ENCODE peak calls at places on chromosomes 2 and 18, in seven cellular contexts. L is iris pigment epithelial cell, B is kidney epithelial cell, Y is mesenteric fat pad, J is AML-193, X is Panc1, I is HT-29. K is an unnamed sample.

GRCh38 chr18:76983613-76984051 is 149.0 kb downstream of the MBP start:
- DNase-seq in L (no peak), B (no peak), Y (no peak), J (no peak), X (no peak), I (no peak), K (no peak)

GRCh38 chr2:84888401-84889276 is 7.8 kb upstream of the TRABD2A start:
- DNase-seq in L (peak; percentile 83), B (no peak), Y (no peak), J (peak; percentile 95), X (no peak), I (no peak), K (peak; percentile 81)

GRCh38 chr18:23105581-23106219 is 29.6 kb upstream of the CABLES1 start:
- DNase-seq in L (no peak), B (no peak), Y (no peak), J (no peak), X (no peak), I (peak; percentile 76), K (no peak)

GRCh38 chr2:138298900-138299299 is 202.7 kb upstream of the SPOPL start:
- DNase-seq in L (no peak), B (no peak), Y (no peak), J (no peak), X (no peak), I (no peak), K (no peak)

GRCh38 chr2:192072261-192072660 is 122.5 kb downstream of the TMEFF2 start:
- DNase-seq in L (no peak), B (no peak), Y (no peak), J (no peak), X (no peak), I (no peak), K (no peak)

GRCh38 chr18:8705280-8705940 is at the start of gene MTCL1:
- DNase-seq in L (peak; percentile 69), B (no peak), Y (no peak), J (peak; percentile 48), X (no peak), I (peak; percentile 69), K (peak; percentile 30)

GRCh38 chr18:48826806-48827205 is 124.0 kb downstream of the SMAD7 start:
- DNase-seq in L (no peak), B (no peak), Y (peak; percentile 47), J (no peak), X (no peak), I (no peak), K (peak; percentile 6)

GRCh38 chr2:33681333-33681732 is 82.2 kb upstream of the FAM98A start:
- DNase-seq in L (no peak), B (no peak), Y (no peak), J (no peak), X (no peak), I (peak; percentile 8), K (no peak)

GRCh38 chr2:149365826-149366583 is 35.6 kb downstream of the LYPD6 start:
- DNase-seq in L (peak; percentile 31), B (peak; percentile 47), Y (no peak), J (no peak), X (no peak), I (peak; percentile 83), K (no peak)

GRCh38 chr2:47029737-47030524 is 114.3 kb upstream of the MCFD2 start:
- DNase-seq in L (peak; percentile 53), B (no peak), Y (no peak), J (no peak), X (no peak), I (peak; percentile 89), K (no peak)

GRCh38 chr2:168611896-168612650 is 156.0 kb downstream of the CERS6 start:
- DNase-seq in L (peak; percentile 28), B (no peak), Y (no peak), J (no peak), X (no peak), I (no peak), K (no peak)

GRCh38 chr2:190469770-190470169 is 61.6 kb downstream of the MFSD6 start:
- DNase-seq in L (peak; percentile 54), B (peak; percentile 42), Y (no peak), J (peak; percentile 5), X (no peak), I (peak; percentile 82), K (no peak)

GRCh38 chr2:20139828-20140227 is 85.1 kb downstream of the SDC1 start:
- DNase-seq in L (no peak), B (no peak), Y (no peak), J (no peak), X (no peak), I (no peak), K (no peak)

GRCh38 chr2:227325824-227326195 is 759 bp downstream of the MFF start:
- DNase-seq in L (peak; percentile 50), B (no peak), Y (no peak), J (no peak), X (no peak), I (no peak), K (no peak)

GRCh38 chr18:41331661-41332060 is 623.4 kb upstream of the PIK3C3 start:
- DNase-seq in L (no peak), B (no peak), Y (no peak), J (no peak), X (no peak), I (no peak), K (no peak)

GRCh38 chr2:28979041-28979440 is 2.1 kb upstream of the TOGARAM2 start:
- DNase-seq in L (no peak), B (peak; percentile 10), Y (no peak), J (no peak), X (no peak), I (no peak), K (no peak)

GRCh38 chr18:48803518-48803917 is 147.2 kb downstream of the SMAD7 start:
- DNase-seq in L (no peak), B (no peak), Y (peak; percentile 57), J (no peak), X (no peak), I (no peak), K (no peak)

GRCh38 chr2:169845016-169845415 is 17.8 kb downstream of the UBR3 start:
- DNase-seq in L (peak; percentile 31), B (no peak), Y (no peak), J (no peak), X (no peak), I (no peak), K (no peak)

GRCh38 chr2:26245231-26245732 is 543 bp downstream of the HADHB start:
- DNase-seq in L (peak; percentile 49), B (no peak), Y (no peak), J (peak; percentile 40), X (no peak), I (peak; percentile 55), K (peak; percentile 67)

GRCh38 chr2:7612969-7613368 is 695.8 kb downstream of the RNF144A start:
- DNase-seq in L (peak; percentile 15), B (peak; percentile 18), Y (no peak), J (no peak), X (no peak), I (no peak), K (no peak)

GRCh38 chr2:190408538-190409271 is 550 bp downstream of the MFSD6 start:
- DNase-seq in L (peak; percentile 9), B (no peak), Y (no peak), J (peak; percentile 10), X (no peak), I (peak; percentile 77), K (peak; percentile 81)

GRCh38 chr2:236309669-236310029 is 45.4 kb upstream of the ASB18 start:
- DNase-seq in L (peak; percentile 11), B (no peak), Y (no peak), J (no peak), X (peak; percentile 5), I (peak; percentile 29), K (no peak)

GRCh38 chr2:37324786-37325624 is at the start of gene PRKD3:
- DNase-seq in L (peak; percentile 45), B (no peak), Y (peak; percentile 92), J (no peak), X (no peak), I (peak; percentile 57), K (peak; percentile 63)

GRCh38 chr2:178194600-178195389 is 483 bp downstream of the OSBPL6 start:
- DNase-seq in L (peak; percentile 60), B (no peak), Y (no peak), J (no peak), X (no peak), I (no peak), K (peak; percentile 22)

GRCh38 chr2:195202163-195202845 is 454.7 kb upstream of the SLC39A10 start:
- DNase-seq in L (peak; percentile 50), B (no peak), Y (no peak), J (no peak), X (no peak), I (no peak), K (peak; percentile 62)

GRCh38 chr2:119734051-119734450 is 25.7 kb upstream of the PTPN4 start:
- DNase-seq in L (no peak), B (no peak), Y (peak; percentile 76), J (no peak), X (no peak), I (no peak), K (no peak)

GRCh38 chr2:127128508-127128907 is 21.6 kb upstream of the BIN1 start:
- DNase-seq in L (no peak), B (no peak), Y (no peak), J (no peak), X (no peak), I (peak; percentile 86), K (no peak)

GRCh38 chr2:126527836-126528490 is 128.0 kb upstream of the GYPC start:
- DNase-seq in L (peak; percentile 44), B (no peak), Y (no peak), J (peak; percentile 42), X (peak; percentile 18), I (peak; percentile 52), K (peak; percentile 81)

GRCh38 chr2:230244211-230244610 is 18.7 kb downstream of the SP140 start:
- DNase-seq in L (peak; percentile 28), B (no peak), Y (no peak), J (no peak), X (no peak), I (no peak), K (no peak)

GRCh38 chr2:75560022-75560767 is 544 bp downstream of the EVA1A start:
- DNase-seq in L (peak; percentile 40), B (no peak), Y (no peak), J (no peak), X (no peak), I (no peak), K (peak; percentile 23)

GRCh38 chr2:168912466-168913170 is 11.5 kb downstream of the G6PC2 start:
- DNase-seq in L (peak; percentile 16), B (no peak), Y (no peak), J (peak; percentile 21), X (no peak), I (no peak), K (no peak)

GRCh38 chr2:158232476-158232875 is 130.8 kb downstream of the UPP2 start:
- DNase-seq in L (peak; percentile 56), B (peak; percentile 29), Y (no peak), J (no peak), X (no peak), I (peak; percentile 80), K (no peak)

GRCh38 chr18:67730884-67731283 is 214.4 kb upstream of the DSEL start:
- DNase-seq in L (peak; percentile 93), B (peak; percentile 67), Y (no peak), J (no peak), X (peak; percentile 67), I (no peak), K (no peak)

GRCh38 chr2:121888189-121888557 is 132.7 kb downstream of the TSN start:
- DNase-seq in L (no peak), B (no peak), Y (no peak), J (no peak), X (no peak), I (peak; percentile 51), K (peak; percentile 30)

GRCh38 chr2:43455735-43456642 is 139.8 kb downstream of the THADA start:
- DNase-seq in L (peak; percentile 96), B (no peak), Y (no peak), J (peak; percentile 48), X (no peak), I (peak; percentile 75), K (no peak)